ENCODE peak calls at places on chromosomes 11 and 22, in six cellular contexts. One of them, this sample, is unnamed.

GRCh38 chr11:100550910-100551309 is 136.2 kb upstream of the ARHGAP42 start:
- DNase-seq in stimulated activated CD4-positive, alpha-beta T cell treated with anti-CD3 and anti-CD28 coated beads, Interleukin-1b, Interleukin-23, amount 100 ng/mL, for 4 hours: no peak
- DNase-seq in fibroblast of lung: no peak
- DNase-seq in fibroblast of mammary gland: no peak
- DNase-seq in omental fat pad: no peak
- DNase-seq in GM12892: no peak
- DNase-seq in this sample: no peak

GRCh38 chr22:30992565-30992964 is 23.5 kb downstream of the TUG1 start:
- DNase-seq in GM12892: no peak
- DNase-seq in fibroblast of lung: peak
- DNase-seq in omental fat pad: no peak
- DNase-seq in fibroblast of mammary gland: no peak
- DNase-seq in stimulated activated CD4-positive, alpha-beta T cell treated with anti-CD3 and anti-CD28 coated beads, Interleukin-1b, Interleukin-23, amount 100 ng/mL, for 4 hours: no peak
- DNase-seq in this sample: no peak

GRCh38 chr11:69076129-69076791 is 27.5 kb downstream of the TPCN2 start:
- DNase-seq in fibroblast of mammary gland: peak
- DNase-seq in GM12892: no peak
- DNase-seq in omental fat pad: no peak
- DNase-seq in fibroblast of lung: peak
- DNase-seq in stimulated activated CD4-positive, alpha-beta T cell treated with anti-CD3 and anti-CD28 coated beads, Interleukin-1b, Interleukin-23, amount 100 ng/mL, for 4 hours: no peak
- DNase-seq in this sample: no peak

GRCh38 chr11:116471608-116472007 is 301.2 kb downstream of the BUD13 start:
- DNase-seq in GM12892: no peak
- DNase-seq in fibroblast of lung: peak
- DNase-seq in omental fat pad: no peak
- DNase-seq in fibroblast of mammary gland: peak
- DNase-seq in stimulated activated CD4-positive, alpha-beta T cell treated with anti-CD3 and anti-CD28 coated beads, Interleukin-1b, Interleukin-23, amount 100 ng/mL, for 4 hours: no peak
- DNase-seq in this sample: peak

GRCh38 chr22:31143537-31143936 is 3.2 kb upstream of the PLA2G3 start:
- DNase-seq in omental fat pad: no peak
- DNase-seq in GM12892: no peak
- DNase-seq in fibroblast of lung: no peak
- DNase-seq in fibroblast of mammary gland: no peak
- DNase-seq in stimulated activated CD4-positive, alpha-beta T cell treated with anti-CD3 and anti-CD28 coated beads, Interleukin-1b, Interleukin-23, amount 100 ng/mL, for 4 hours: no peak
- DNase-seq in this sample: no peak

GRCh38 chr11:61587541-61587941 is 6.7 kb upstream of the SYT7 start:
- DNase-seq in fibroblast of lung: peak
- DNase-seq in stimulated activated CD4-positive, alpha-beta T cell treated with anti-CD3 and anti-CD28 coated beads, Interleukin-1b, Interleukin-23, amount 100 ng/mL, for 4 hours: peak
- DNase-seq in omental fat pad: no peak
- DNase-seq in fibroblast of mammary gland: peak
- DNase-seq in GM12892: no peak
- DNase-seq in this sample: no peak

GRCh38 chr11:13303668-13304649 is 26.4 kb downstream of the BMAL1 start:
- DNase-seq in omental fat pad: no peak
- DNase-seq in fibroblast of mammary gland: no peak
- DNase-seq in fibroblast of lung: no peak
- DNase-seq in stimulated activated CD4-positive, alpha-beta T cell treated with anti-CD3 and anti-CD28 coated beads, Interleukin-1b, Interleukin-23, amount 100 ng/mL, for 4 hours: no peak
- DNase-seq in GM12892: no peak
- DNase-seq in this sample: no peak

GRCh38 chr11:9341638-9342137 is 27.3 kb upstream of the TMEM41B start:
- DNase-seq in stimulated activated CD4-positive, alpha-beta T cell treated with anti-CD3 and anti-CD28 coated beads, Interleukin-1b, Interleukin-23, amount 100 ng/mL, for 4 hours: no peak
- DNase-seq in omental fat pad: no peak
- DNase-seq in fibroblast of mammary gland: no peak
- DNase-seq in fibroblast of lung: no peak
- DNase-seq in GM12892: no peak
- DNase-seq in this sample: no peak

GRCh38 chr11:12478743-12479142 is 101.4 kb downstream of the PARVA start:
- DNase-seq in stimulated activated CD4-positive, alpha-beta T cell treated with anti-CD3 and anti-CD28 coated beads, Interleukin-1b, Interleukin-23, amount 100 ng/mL, for 4 hours: no peak
- DNase-seq in omental fat pad: no peak
- DNase-seq in GM12892: no peak
- DNase-seq in fibroblast of lung: peak
- DNase-seq in fibroblast of mammary gland: peak
- DNase-seq in this sample: no peak

GRCh38 chr11:72720806-72721205 is 31.4 kb downstream of the ARAP1 start:
- DNase-seq in omental fat pad: no peak
- DNase-seq in fibroblast of mammary gland: no peak
- DNase-seq in stimulated activated CD4-positive, alpha-beta T cell treated with anti-CD3 and anti-CD28 coated beads, Interleukin-1b, Interleukin-23, amount 100 ng/mL, for 4 hours: no peak
- DNase-seq in fibroblast of lung: no peak
- DNase-seq in GM12892: no peak
- DNase-seq in this sample: no peak

GRCh38 chr11:70517203-70517602 is 118.9 kb downstream of the CTTN start:
- DNase-seq in GM12892: no peak
- DNase-seq in omental fat pad: no peak
- DNase-seq in fibroblast of mammary gland: no peak
- DNase-seq in fibroblast of lung: no peak
- DNase-seq in stimulated activated CD4-positive, alpha-beta T cell treated with anti-CD3 and anti-CD28 coated beads, Interleukin-1b, Interleukin-23, amount 100 ng/mL, for 4 hours: no peak
- DNase-seq in this sample: no peak

GRCh38 chr11:23403210-23404185 is 543.2 kb upstream of the CCDC179 start:
- DNase-seq in fibroblast of lung: no peak
- DNase-seq in GM12892: no peak
- DNase-seq in fibroblast of mammary gland: no peak
- DNase-seq in stimulated activated CD4-positive, alpha-beta T cell treated with anti-CD3 and anti-CD28 coated beads, Interleukin-1b, Interleukin-23, amount 100 ng/mL, for 4 hours: no peak
- DNase-seq in omental fat pad: no peak
- DNase-seq in this sample: no peak

GRCh38 chr11:6258571-6258998 is 1.1 kb upstream of the CCKBR start:
- DNase-seq in stimulated activated CD4-positive, alpha-beta T cell treated with anti-CD3 and anti-CD28 coated beads, Interleukin-1b, Interleukin-23, amount 100 ng/mL, for 4 hours: no peak
- DNase-seq in fibroblast of lung: peak
- DNase-seq in omental fat pad: no peak
- DNase-seq in GM12892: no peak
- DNase-seq in fibroblast of mammary gland: no peak
- DNase-seq in this sample: no peak

GRCh38 chr22:46352276-46352675 is 16.8 kb downstream of the TRMU start:
- DNase-seq in GM12892: no peak
- DNase-seq in fibroblast of lung: no peak
- DNase-seq in stimulated activated CD4-positive, alpha-beta T cell treated with anti-CD3 and anti-CD28 coated beads, Interleukin-1b, Interleukin-23, amount 100 ng/mL, for 4 hours: no peak
- DNase-seq in fibroblast of mammary gland: no peak
- DNase-seq in omental fat pad: no peak
- DNase-seq in this sample: no peak

GRCh38 chr22:32644252-32645100 is 157.0 kb upstream of the TIMP3 start:
- DNase-seq in omental fat pad: no peak
- DNase-seq in GM12892: no peak
- DNase-seq in fibroblast of mammary gland: no peak
- DNase-seq in stimulated activated CD4-positive, alpha-beta T cell treated with anti-CD3 and anti-CD28 coated beads, Interleukin-1b, Interleukin-23, amount 100 ng/mL, for 4 hours: peak
- DNase-seq in fibroblast of lung: peak
- DNase-seq in this sample: peak

GRCh38 chr11:69460540-69461257 is 20.8 kb upstream of the LINC01488 start:
- DNase-seq in fibroblast of lung: peak
- DNase-seq in fibroblast of mammary gland: peak
- DNase-seq in omental fat pad: no peak
- DNase-seq in stimulated activated CD4-positive, alpha-beta T cell treated with anti-CD3 and anti-CD28 coated beads, Interleukin-1b, Interleukin-23, amount 100 ng/mL, for 4 hours: no peak
- DNase-seq in GM12892: no peak
- DNase-seq in this sample: no peak

GRCh38 chr22:46224771-46225290 is 25.3 kb downstream of the CDPF1 start:
- DNase-seq in fibroblast of mammary gland: no peak
- DNase-seq in omental fat pad: no peak
- DNase-seq in stimulated activated CD4-positive, alpha-beta T cell treated with anti-CD3 and anti-CD28 coated beads, Interleukin-1b, Interleukin-23, amount 100 ng/mL, for 4 hours: no peak
- DNase-seq in fibroblast of lung: no peak
- DNase-seq in GM12892: no peak
- DNase-seq in this sample: no peak

GRCh38 chr11:134119094-134119493 is 50.2 kb downstream of the JAM3 start:
- DNase-seq in omental fat pad: no peak
- DNase-seq in GM12892: no peak
- DNase-seq in stimulated activated CD4-positive, alpha-beta T cell treated with anti-CD3 and anti-CD28 coated beads, Interleukin-1b, Interleukin-23, amount 100 ng/mL, for 4 hours: no peak
- DNase-seq in fibroblast of mammary gland: peak
- DNase-seq in fibroblast of lung: peak
- DNase-seq in this sample: peak

GRCh38 chr11:118921929-118922744 is 3.6 kb downstream of the BCL9L start:
- DNase-seq in fibroblast of lung: peak
- DNase-seq in GM12892: no peak
- DNase-seq in stimulated activated CD4-positive, alpha-beta T cell treated with anti-CD3 and anti-CD28 coated beads, Interleukin-1b, Interleukin-23, amount 100 ng/mL, for 4 hours: no peak
- DNase-seq in fibroblast of mammary gland: peak
- DNase-seq in omental fat pad: no peak
- DNase-seq in this sample: peak

GRCh38 chr11:128424867-128425285 is 162.5 kb downstream of the ETS1 start:
- DNase-seq in fibroblast of mammary gland: peak
- DNase-seq in fibroblast of lung: peak
- DNase-seq in stimulated activated CD4-positive, alpha-beta T cell treated with anti-CD3 and anti-CD28 coated beads, Interleukin-1b, Interleukin-23, amount 100 ng/mL, for 4 hours: no peak
- DNase-seq in GM12892: no peak
- DNase-seq in omental fat pad: no peak
- DNase-seq in this sample: no peak

GRCh38 chr11:21485011-21485410 is 707.9 kb upstream of the ANO5 start:
- DNase-seq in GM12892: no peak
- DNase-seq in fibroblast of lung: no peak
- DNase-seq in stimulated activated CD4-positive, alpha-beta T cell treated with anti-CD3 and anti-CD28 coated beads, Interleukin-1b, Interleukin-23, amount 100 ng/mL, for 4 hours: no peak
- DNase-seq in omental fat pad: no peak
- DNase-seq in fibroblast of mammary gland: no peak
- DNase-seq in this sample: no peak

GRCh38 chr11:118522571-118523072 is 4.7 kb upstream of the TTC36 start:
- DNase-seq in fibroblast of mammary gland: peak
- DNase-seq in GM12892: no peak
- DNase-seq in fibroblast of lung: peak
- DNase-seq in omental fat pad: no peak
- DNase-seq in stimulated activated CD4-positive, alpha-beta T cell treated with anti-CD3 and anti-CD28 coated beads, Interleukin-1b, Interleukin-23, amount 100 ng/mL, for 4 hours: no peak
- DNase-seq in this sample: peak

GRCh38 chr11:68461284-68461861 is 821 bp downstream of the PPP6R3 start:
- DNase-seq in GM12892: no peak
- DNase-seq in fibroblast of lung: peak
- DNase-seq in stimulated activated CD4-positive, alpha-beta T cell treated with anti-CD3 and anti-CD28 coated beads, Interleukin-1b, Interleukin-23, amount 100 ng/mL, for 4 hours: no peak
- DNase-seq in fibroblast of mammary gland: no peak
- DNase-seq in omental fat pad: no peak
- DNase-seq in this sample: peak

GRCh38 chr11:134266841-134267251 is 9.3 kb upstream of the GLB1L3 start:
- DNase-seq in omental fat pad: no peak
- DNase-seq in fibroblast of mammary gland: peak
- DNase-seq in stimulated activated CD4-positive, alpha-beta T cell treated with anti-CD3 and anti-CD28 coated beads, Interleukin-1b, Interleukin-23, amount 100 ng/mL, for 4 hours: no peak
- DNase-seq in GM12892: no peak
- DNase-seq in fibroblast of lung: peak
- DNase-seq in this sample: peak

GRCh38 chr11:29447821-29448220 is 569.0 kb downstream of the KCNA4 start:
- DNase-seq in stimulated activated CD4-positive, alpha-beta T cell treated with anti-CD3 and anti-CD28 coated beads, Interleukin-1b, Interleukin-23, amount 100 ng/mL, for 4 hours: no peak
- DNase-seq in omental fat pad: no peak
- DNase-seq in fibroblast of lung: no peak
- DNase-seq in GM12892: no peak
- DNase-seq in fibroblast of mammary gland: no peak
- DNase-seq in this sample: no peak

GRCh38 chr11:96340555-96340885 is 2.5 kb downstream of the MAML2 start:
- DNase-seq in fibroblast of lung: peak
- DNase-seq in GM12892: no peak
- DNase-seq in stimulated activated CD4-positive, alpha-beta T cell treated with anti-CD3 and anti-CD28 coated beads, Interleukin-1b, Interleukin-23, amount 100 ng/mL, for 4 hours: no peak
- DNase-seq in omental fat pad: no peak
- DNase-seq in fibroblast of mammary gland: peak
- DNase-seq in this sample: no peak

GRCh38 chr11:133955091-133955846 is 1.5 kb downstream of the IGSF9B start:
- DNase-seq in GM12892: no peak
- DNase-seq in fibroblast of mammary gland: no peak
- DNase-seq in stimulated activated CD4-positive, alpha-beta T cell treated with anti-CD3 and anti-CD28 coated beads, Interleukin-1b, Interleukin-23, amount 100 ng/mL, for 4 hours: no peak
- DNase-seq in omental fat pad: no peak
- DNase-seq in fibroblast of lung: no peak
- DNase-seq in this sample: no peak

GRCh38 chr22:20113551-20114310 is 2.2 kb upstream of the RANBP1 start:
- DNase-seq in fibroblast of mammary gland: no peak
- DNase-seq in omental fat pad: no peak
- DNase-seq in fibroblast of lung: no peak
- DNase-seq in stimulated activated CD4-positive, alpha-beta T cell treated with anti-CD3 and anti-CD28 coated beads, Interleukin-1b, Interleukin-23, amount 100 ng/mL, for 4 hours: no peak
- DNase-seq in GM12892: no peak
- DNase-seq in this sample: no peak

GRCh38 chr22:46994265-46994664 is 231.8 kb downstream of the TBC1D22A start:
- DNase-seq in omental fat pad: no peak
- DNase-seq in fibroblast of mammary gland: no peak
- DNase-seq in stimulated activated CD4-positive, alpha-beta T cell treated with anti-CD3 and anti-CD28 coated beads, Interleukin-1b, Interleukin-23, amount 100 ng/mL, for 4 hours: no peak
- DNase-seq in fibroblast of lung: no peak
- DNase-seq in GM12892: no peak
- DNase-seq in this sample: no peak

GRCh38 chr11:122796128-122796717 is 42.1 kb upstream of the CRTAM start:
- DNase-seq in omental fat pad: peak
- DNase-seq in stimulated activated CD4-positive, alpha-beta T cell treated with anti-CD3 and anti-CD28 coated beads, Interleukin-1b, Interleukin-23, amount 100 ng/mL, for 4 hours: peak
- DNase-seq in fibroblast of lung: no peak
- DNase-seq in fibroblast of mammary gland: peak
- DNase-seq in GM12892: peak
- DNase-seq in this sample: peak

GRCh38 chr11:79404325-79404724 is 36.5 kb downstream of the TENM4 start:
- DNase-seq in GM12892: no peak
- DNase-seq in fibroblast of mammary gland: peak
- DNase-seq in stimulated activated CD4-positive, alpha-beta T cell treated with anti-CD3 and anti-CD28 coated beads, Interleukin-1b, Interleukin-23, amount 100 ng/mL, for 4 hours: no peak
- DNase-seq in fibroblast of lung: no peak
- DNase-seq in omental fat pad: no peak
- DNase-seq in this sample: peak

GRCh38 chr22:41619979-41620645 is 731 bp downstream of the DESI1 start:
- DNase-seq in fibroblast of mammary gland: no peak
- DNase-seq in fibroblast of lung: no peak
- DNase-seq in GM12892: peak
- DNase-seq in omental fat pad: no peak
- DNase-seq in stimulated activated CD4-positive, alpha-beta T cell treated with anti-CD3 and anti-CD28 coated beads, Interleukin-1b, Interleukin-23, amount 100 ng/mL, for 4 hours: peak
- DNase-seq in this sample: peak

GRCh38 chr11:81420668-81421550 is 1312.8 kb downstream of the FAM181B start:
- DNase-seq in omental fat pad: no peak
- DNase-seq in fibroblast of lung: no peak
- DNase-seq in stimulated activated CD4-positive, alpha-beta T cell treated with anti-CD3 and anti-CD28 coated beads, Interleukin-1b, Interleukin-23, amount 100 ng/mL, for 4 hours: no peak
- DNase-seq in GM12892: no peak
- DNase-seq in fibroblast of mammary gland: no peak
- DNase-seq in this sample: no peak

GRCh38 chr11:61281581-61282250 is 13.4 kb downstream of the VWCE start:
- DNase-seq in GM12892: peak
- DNase-seq in fibroblast of lung: peak
- DNase-seq in fibroblast of mammary gland: no peak
- DNase-seq in omental fat pad: no peak
- DNase-seq in stimulated activated CD4-positive, alpha-beta T cell treated with anti-CD3 and anti-CD28 coated beads, Interleukin-1b, Interleukin-23, amount 100 ng/mL, for 4 hours: no peak
- DNase-seq in this sample: peak

GRCh38 chr11:76620471-76620870 is 50.1 kb downstream of the LRRC32 start:
- DNase-seq in fibroblast of mammary gland: peak
- DNase-seq in omental fat pad: no peak
- DNase-seq in fibroblast of lung: peak
- DNase-seq in GM12892: no peak
- DNase-seq in stimulated activated CD4-positive, alpha-beta T cell treated with anti-CD3 and anti-CD28 coated beads, Interleukin-1b, Interleukin-23, amount 100 ng/mL, for 4 hours: no peak
- DNase-seq in this sample: no peak

GRCh38 chr22:20781272-20781990 is 7.5 kb downstream of the SERPIND1 start:
- DNase-seq in fibroblast of mammary gland: peak
- DNase-seq in GM12892: no peak
- DNase-seq in fibroblast of lung: peak
- DNase-seq in omental fat pad: no peak
- DNase-seq in stimulated activated CD4-positive, alpha-beta T cell treated with anti-CD3 and anti-CD28 coated beads, Interleukin-1b, Interleukin-23, amount 100 ng/mL, for 4 hours: no peak
- DNase-seq in this sample: peak

GRCh38 chr22:44192098-44192810 is 11.5 kb downstream of the PARVG start:
- DNase-seq in omental fat pad: no peak
- DNase-seq in fibroblast of mammary gland: peak
- DNase-seq in stimulated activated CD4-positive, alpha-beta T cell treated with anti-CD3 and anti-CD28 coated beads, Interleukin-1b, Interleukin-23, amount 100 ng/mL, for 4 hours: no peak
- DNase-seq in GM12892: no peak
- DNase-seq in fibroblast of lung: no peak
- DNase-seq in this sample: peak